ENCODE peak calls at places on chromosomes 13 and 19, in five cellular contexts. One of them, this sample, is unnamed.

GRCh38 chr19:49691243-49692101 is 556 bp downstream of the CPT1C start:
- DNase-seq in natural killer cell treated with Interleukin-12 subunit alpha and Interleukin-12 subunit beta and Interleukin-15 and Interleukin-18, amount 100 ng/mL, for 72 hours: no peak
- DNase-seq in AG04449: no peak
- DNase-seq in activated naive CD4-positive, alpha-beta T cell: no peak
- DNase-seq in activated CD4-positive, alpha-beta T cell treated with anti-CD3 and anti-CD28 coated beads for 24 hours: no peak
- DNase-seq in this sample: no peak

GRCh38 chr13:20969182-20969581 is 66.6 kb upstream of the XPO4 start:
- DNase-seq in activated naive CD4-positive, alpha-beta T cell: no peak
- DNase-seq in natural killer cell treated with Interleukin-12 subunit alpha and Interleukin-12 subunit beta and Interleukin-15 and Interleukin-18, amount 100 ng/mL, for 72 hours: no peak
- DNase-seq in AG04449: no peak
- DNase-seq in activated CD4-positive, alpha-beta T cell treated with anti-CD3 and anti-CD28 coated beads for 24 hours: no peak
- DNase-seq in this sample: no peak

GRCh38 chr13:22662771-22663170 is 518.0 kb upstream of the SGCG start:
- DNase-seq in AG04449: no peak
- DNase-seq in activated naive CD4-positive, alpha-beta T cell: no peak
- DNase-seq in natural killer cell treated with Interleukin-12 subunit alpha and Interleukin-12 subunit beta and Interleukin-15 and Interleukin-18, amount 100 ng/mL, for 72 hours: no peak
- DNase-seq in activated CD4-positive, alpha-beta T cell treated with anti-CD3 and anti-CD28 coated beads for 24 hours: no peak
- DNase-seq in this sample: no peak

GRCh38 chr19:41302624-41303351 is 7.2 kb upstream of the CCDC97 start:
- DNase-seq in activated naive CD4-positive, alpha-beta T cell: no peak
- DNase-seq in activated CD4-positive, alpha-beta T cell treated with anti-CD3 and anti-CD28 coated beads for 24 hours: peak
- DNase-seq in natural killer cell treated with Interleukin-12 subunit alpha and Interleukin-12 subunit beta and Interleukin-15 and Interleukin-18, amount 100 ng/mL, for 72 hours: peak
- DNase-seq in AG04449: no peak
- DNase-seq in this sample: peak

GRCh38 chr13:108322206-108322824 is 52.8 kb downstream of the TNFSF13B start:
- DNase-seq in activated CD4-positive, alpha-beta T cell treated with anti-CD3 and anti-CD28 coated beads for 24 hours: no peak
- DNase-seq in AG04449: no peak
- DNase-seq in activated naive CD4-positive, alpha-beta T cell: no peak
- DNase-seq in natural killer cell treated with Interleukin-12 subunit alpha and Interleukin-12 subunit beta and Interleukin-15 and Interleukin-18, amount 100 ng/mL, for 72 hours: no peak
- DNase-seq in this sample: no peak

GRCh38 chr13:25429466-25429865 is 57.7 kb downstream of the ATP8A2 start:
- DNase-seq in AG04449: no peak
- DNase-seq in natural killer cell treated with Interleukin-12 subunit alpha and Interleukin-12 subunit beta and Interleukin-15 and Interleukin-18, amount 100 ng/mL, for 72 hours: no peak
- DNase-seq in activated CD4-positive, alpha-beta T cell treated with anti-CD3 and anti-CD28 coated beads for 24 hours: no peak
- DNase-seq in activated naive CD4-positive, alpha-beta T cell: no peak
- DNase-seq in this sample: no peak

GRCh38 chr13:109941951-109942350 is 155.6 kb upstream of the IRS2 start:
- DNase-seq in natural killer cell treated with Interleukin-12 subunit alpha and Interleukin-12 subunit beta and Interleukin-15 and Interleukin-18, amount 100 ng/mL, for 72 hours: no peak
- DNase-seq in activated naive CD4-positive, alpha-beta T cell: no peak
- DNase-seq in AG04449: no peak
- DNase-seq in activated CD4-positive, alpha-beta T cell treated with anti-CD3 and anti-CD28 coated beads for 24 hours: no peak
- DNase-seq in this sample: no peak

GRCh38 chr13:52599853-52600603 is 42.2 kb upstream of the HNRNPA1L2 start:
- DNase-seq in AG04449: no peak
- DNase-seq in natural killer cell treated with Interleukin-12 subunit alpha and Interleukin-12 subunit beta and Interleukin-15 and Interleukin-18, amount 100 ng/mL, for 72 hours: no peak
- DNase-seq in activated CD4-positive, alpha-beta T cell treated with anti-CD3 and anti-CD28 coated beads for 24 hours: no peak
- DNase-seq in activated naive CD4-positive, alpha-beta T cell: peak
- DNase-seq in this sample: no peak

GRCh38 chr19:35216833-35217707 is 11.5 kb downstream of the FAM187B start:
- DNase-seq in activated naive CD4-positive, alpha-beta T cell: no peak
- DNase-seq in AG04449: no peak
- DNase-seq in activated CD4-positive, alpha-beta T cell treated with anti-CD3 and anti-CD28 coated beads for 24 hours: no peak
- DNase-seq in natural killer cell treated with Interleukin-12 subunit alpha and Interleukin-12 subunit beta and Interleukin-15 and Interleukin-18, amount 100 ng/mL, for 72 hours: no peak
- DNase-seq in this sample: no peak